ENCODE peak calls at places on chromosomes 1 and 21, in five cellular contexts. P is sigmoid colon, Z is transverse colon, M is uterus, J is small intestine. L is an unnamed sample.

GRCh38 chr21:32350981-32351380 is 41.8 kb downstream of the URB1 start:
- DNase-seq in M (no peak), Z (no peak), J (no peak), P (peak), L (no peak)

GRCh38 chr1:175904808-175905207 is 161.4 kb upstream of the TNR start:
- DNase-seq in J (no peak), Z (no peak), M (no peak), P (no peak), L (no peak)

GRCh38 chr1:102742426-102742825 is 365.9 kb downstream of the COL11A1 start:
- DNase-seq in P (no peak), M (no peak), Z (no peak), J (no peak), L (no peak)

GRCh38 chr1:197585809-197586208 is 189.5 kb downstream of the DENND1B start:
- DNase-seq in Z (no peak), M (no peak), J (no peak), P (no peak), L (no peak)

GRCh38 chr1:153493343-153493960 is 33.0 kb upstream of the S100A7 start:
- DNase-seq in M (peak), J (no peak), Z (no peak), P (peak), L (no peak)

GRCh38 chr1:108569097-108569728 is 9.3 kb downstream of the EEIG2 start:
- DNase-seq in M (no peak), P (no peak), Z (no peak), J (no peak), L (no peak)

GRCh38 chr1:185636848-185637247 is 97.3 kb upstream of the HMCN1 start:
- DNase-seq in J (no peak), M (no peak), P (no peak), Z (no peak), L (no peak)

GRCh38 chr21:33561373-33561772 is 18.5 kb downstream of the SON start:
- DNase-seq in J (no peak), Z (no peak), M (no peak), P (no peak), L (no peak)

GRCh38 chr1:41613646-41614592 is 129.4 kb upstream of the EDN2 start:
- DNase-seq in Z (no peak), P (peak), J (no peak), M (no peak), L (no peak)

GRCh38 chr1:84800090-84801073 is 92.6 kb downstream of the LPAR3 start:
- DNase-seq in Z (no peak), P (no peak), J (no peak), M (no peak), L (no peak)

GRCh38 chr21:39037807-39038405 is 145.3 kb downstream of the PSMG1 start:
- DNase-seq in J (no peak), M (no peak), P (peak), Z (no peak), L (no peak)

GRCh38 chr1:161226320-161226711 is 456 bp downstream of the TOMM40L start:
- DNase-seq in P (no peak), Z (no peak), M (no peak), J (no peak), L (no peak)

GRCh38 chr1:226990133-226990716 is 50.1 kb downstream of the COQ8A start:
- DNase-seq in M (no peak), P (peak), J (peak), Z (peak), L (no peak)

GRCh38 chr1:15189692-15190321 is 36.3 kb downstream of the TMEM51 start:
- DNase-seq in J (peak), P (no peak), M (no peak), Z (no peak), L (peak)

GRCh38 chr1:53135735-53136114 is 6.7 kb downstream of the SLC1A7 start:
- DNase-seq in J (peak), Z (peak), P (no peak), M (no peak), L (no peak)

GRCh38 chr1:2446861-2447260 is 29.2 kb upstream of the PLCH2 start:
- DNase-seq in M (no peak), Z (no peak), J (no peak), P (no peak), L (no peak)
- H3K27ac ChIP-seq in M (no peak), Z (no peak), J (no peak), P (no peak), L (no peak)

GRCh38 chr1:237059244-237059643 is 17.3 kb downstream of the RYR2 start:
- DNase-seq in Z (no peak), M (no peak), J (no peak), P (no peak), L (no peak)
- H3K27ac ChIP-seq in Z (no peak), M (no peak), J (no peak), P (no peak), L (no peak)

DNA sequence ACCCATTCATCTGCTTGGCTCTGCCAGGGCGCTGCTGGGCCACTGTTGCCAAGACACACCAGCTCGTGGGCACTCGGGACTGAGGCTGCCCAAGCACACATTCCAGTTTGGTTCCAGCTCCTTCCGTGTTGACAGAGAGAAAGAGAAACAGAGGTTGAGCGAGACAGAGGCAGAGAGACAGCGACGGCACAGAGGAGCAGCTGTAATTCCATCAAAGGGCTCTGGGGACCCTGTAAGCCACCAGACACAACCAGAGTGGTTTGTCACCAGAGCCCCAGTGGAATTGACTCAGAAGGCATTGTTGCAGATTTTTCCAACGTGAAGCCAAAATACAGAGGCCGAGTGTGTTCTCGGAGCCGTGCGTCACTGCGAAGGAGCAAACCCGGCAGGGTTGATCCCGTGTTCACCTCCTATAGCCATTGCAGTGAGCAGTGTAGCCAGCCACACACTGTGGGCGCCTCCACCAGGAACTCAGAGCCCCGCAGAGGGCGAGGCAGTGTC is 33.5 kb downstream of the SYF2 start:
- DNase-seq in M (no peak), J (peak), Z (peak), P (no peak), L (peak)
- H3K27ac ChIP-seq in M (peak), J (no peak), Z (peak), P (peak), L (peak)

DNA sequence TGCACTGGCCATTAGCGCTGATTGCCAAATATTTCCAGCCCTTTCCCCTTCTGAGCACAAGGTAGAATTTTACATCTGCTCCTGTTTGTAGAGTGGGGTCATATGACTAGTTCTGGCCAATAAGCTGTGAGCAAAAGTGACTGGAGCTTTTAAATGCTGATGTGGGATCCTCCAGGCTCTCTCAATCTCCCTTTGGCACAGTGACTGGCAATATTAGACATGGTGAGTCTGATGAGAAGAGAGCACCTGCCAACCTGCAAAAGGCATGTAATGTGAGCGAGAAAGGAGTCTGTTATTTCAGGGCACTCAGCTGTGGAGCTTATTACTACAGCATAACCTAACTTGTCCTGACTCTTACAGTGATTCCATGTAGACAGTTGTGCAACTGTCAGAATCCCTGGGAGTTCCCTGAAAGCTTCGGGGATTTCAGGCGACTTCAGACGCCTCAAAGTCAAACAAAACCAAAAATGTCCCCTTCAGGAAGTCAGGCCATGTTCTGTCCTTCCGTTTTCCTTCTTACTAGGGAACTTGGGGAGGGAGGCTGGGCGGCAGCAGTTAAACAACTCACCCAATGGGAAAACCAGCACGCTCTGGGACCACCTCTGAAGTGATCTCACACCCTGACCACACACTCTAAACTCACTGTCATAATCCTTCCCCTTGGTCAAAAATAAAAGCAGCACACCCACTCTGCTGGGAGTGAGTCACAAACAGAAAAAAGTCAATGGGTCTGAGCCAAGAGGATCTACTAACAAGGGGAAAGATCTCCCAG is 3.6 kb upstream of the RASSF5 start:
- DNase-seq in J (no peak), Z (peak), M (peak), P (peak), L (peak)
- H3K27ac ChIP-seq in J (no peak), Z (no peak), M (peak), P (peak), L (no peak)

DNA sequence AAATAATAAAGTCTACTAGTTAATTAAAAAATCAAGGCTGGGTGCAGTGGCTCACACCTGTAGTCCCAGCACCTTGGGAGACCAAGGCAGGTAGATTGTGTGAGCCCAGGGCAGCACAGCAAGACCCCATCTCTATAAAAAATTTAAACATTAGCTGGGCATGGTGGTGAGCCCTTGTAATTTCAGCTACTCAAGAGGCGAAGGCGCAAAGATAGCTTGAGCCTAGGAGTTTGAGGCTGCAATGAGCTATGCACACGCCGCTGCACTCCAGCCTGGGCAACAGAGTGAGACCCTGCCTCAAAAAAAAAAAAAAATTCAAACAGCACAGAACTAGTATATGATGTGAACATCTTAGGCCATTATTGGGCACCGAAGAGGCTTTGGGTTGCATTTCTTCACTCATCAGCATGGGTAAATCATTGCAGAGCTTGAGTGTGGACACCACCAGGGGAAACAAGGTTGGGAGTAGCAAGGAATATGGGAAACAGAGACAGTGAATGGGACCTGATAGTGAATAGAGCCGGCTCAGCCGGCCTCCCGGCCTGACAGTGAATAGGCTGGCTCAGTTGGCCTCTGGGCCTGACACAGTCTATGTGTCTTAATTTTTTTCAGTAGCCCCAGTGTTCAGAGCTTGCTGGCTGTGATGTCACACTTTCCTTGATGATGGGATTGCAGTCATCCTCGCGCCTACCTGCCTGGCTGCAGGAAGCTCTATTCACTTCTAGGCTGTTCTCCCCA is 89.1 kb upstream of the ERRFI1 start:
- DNase-seq in P (no peak), M (no peak), Z (no peak), J (no peak), L (no peak)
- H3K27ac ChIP-seq in P (peak), M (peak), Z (peak), J (no peak), L (peak)

GRCh38 chr1:150974580-150975478 is at the start of gene CERS2:
- DNase-seq in J (peak), M (peak), P (peak), Z (peak), L (peak)
- H3K27ac ChIP-seq in J (peak), M (peak), P (peak), Z (peak), L (peak)

GRCh38 chr1:225845097-225845496 is 35.2 kb downstream of the EPHX1 start:
- DNase-seq in J (no peak), M (no peak), P (no peak), Z (no peak), L (peak)

GRCh38 chr1:225847610-225848009 is 34.6 kb downstream of the TMEM63A start:
- DNase-seq in Z (peak), J (peak), M (no peak), P (no peak), L (peak)

GRCh38 chr1:225846331-225847310 is 35.6 kb downstream of the TMEM63A start:
- DNase-seq in Z (no peak), M (no peak), P (no peak), J (no peak), L (peak)

GRCh38 chr1:225844236-225845061 is 34.5 kb downstream of the EPHX1 start:
- DNase-seq in J (no peak), M (no peak), Z (no peak), P (no peak), L (peak)

DNA sequence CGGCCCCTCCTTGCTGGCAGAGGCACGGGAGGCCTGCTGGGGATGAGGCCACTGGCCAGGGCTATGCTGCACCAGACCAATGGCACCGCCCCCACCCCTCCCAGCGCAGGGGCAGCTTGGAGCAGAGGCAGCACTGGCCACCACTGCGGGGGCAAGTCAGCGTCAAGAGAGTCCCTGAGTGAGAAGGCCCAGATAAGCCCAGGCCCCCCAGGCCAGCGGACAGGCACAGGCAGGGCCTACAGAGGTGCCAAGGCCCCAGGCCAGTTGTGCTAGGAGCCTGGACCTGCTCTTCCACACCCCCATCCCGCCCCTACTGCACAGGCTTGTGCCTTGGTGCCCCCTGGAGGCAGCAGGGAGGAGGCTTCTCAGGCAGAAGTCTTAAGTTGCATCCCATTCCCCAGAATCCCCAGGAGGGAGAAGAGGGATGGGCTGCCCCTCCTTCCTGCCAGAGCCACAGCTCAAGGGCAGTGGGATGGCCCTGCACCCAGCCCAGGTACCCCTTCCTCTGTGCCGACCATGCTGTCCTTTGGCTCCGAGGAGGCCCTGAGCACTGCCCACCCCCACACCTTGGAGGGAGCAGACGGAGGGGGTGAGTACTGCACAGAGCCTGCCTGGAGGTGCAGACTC is 35.8 kb downstream of the EPHX1 start:
- DNase-seq in J (peak), P (peak), M (peak), Z (peak), L (peak)
- H3K27ac ChIP-seq in J (no peak), P (peak), M (peak), Z (peak), L (peak)

L was measured in aorta.